ENCODE peak calls at places on chromosomes 12 and 14, in ten cellular contexts. One of them, this sample, is unnamed.

GRCh38 chr12:96883571-96883970 is 23.5 kb upstream of the NEDD1 start:
- DNase-seq in ovary: no peak
- DNase-seq in colonic mucosa: no peak
- DNase-seq in Caco-2: no peak
- DNase-seq in GM06990: no peak
- DNase-seq in pancreas: no peak
- DNase-seq in IMR-90: peak; percentile 61
- DNase-seq in AG04450: peak; percentile 18
- DNase-seq in GM12865: no peak
- DNase-seq in NB4: no peak
- DNase-seq in this sample: no peak

GRCh38 chr12:110253176-110253575 is 27.9 kb upstream of the ATP2A2 start:
- DNase-seq in ovary: peak; percentile 54
- DNase-seq in colonic mucosa: no peak
- DNase-seq in Caco-2: no peak
- DNase-seq in GM06990: no peak
- DNase-seq in pancreas: no peak
- DNase-seq in IMR-90: peak; percentile 61
- DNase-seq in AG04450: no peak
- DNase-seq in GM12865: no peak
- DNase-seq in NB4: peak; percentile 32
- DNase-seq in this sample: peak; percentile 82

GRCh38 chr14:20855652-20856291 is 35.4 kb upstream of the RNASE3 start:
- DNase-seq in ovary: peak; percentile 35
- DNase-seq in colonic mucosa: peak; percentile 66
- DNase-seq in Caco-2: peak; percentile 80
- DNase-seq in GM06990: peak; percentile 16
- DNase-seq in pancreas: peak; percentile 59
- DNase-seq in IMR-90: peak; percentile 59
- DNase-seq in AG04450: no peak
- DNase-seq in GM12865: peak; percentile 79
- DNase-seq in NB4: peak; percentile 80
- DNase-seq in this sample: peak; percentile 19

GRCh38 chr12:123861392-123861791 is 99.3 kb downstream of the DNAH10 start:
- DNase-seq in ovary: no peak
- DNase-seq in colonic mucosa: no peak
- DNase-seq in Caco-2: no peak
- DNase-seq in GM06990: no peak
- DNase-seq in pancreas: no peak
- DNase-seq in IMR-90: no peak
- DNase-seq in AG04450: no peak
- DNase-seq in GM12865: no peak
- DNase-seq in NB4: no peak
- DNase-seq in this sample: no peak

GRCh38 chr12:114933428-114934160 is 249.6 kb upstream of the TBX3 start:
- DNase-seq in ovary: no peak
- DNase-seq in colonic mucosa: no peak
- DNase-seq in Caco-2: peak; percentile 43
- DNase-seq in GM06990: no peak
- DNase-seq in pancreas: no peak
- DNase-seq in IMR-90: peak; percentile 94
- DNase-seq in AG04450: peak; percentile 67
- DNase-seq in GM12865: no peak
- DNase-seq in NB4: no peak
- DNase-seq in this sample: no peak

GRCh38 chr12:120194534-120195395 is at the start of gene GCN1:
- DNase-seq in ovary: peak; percentile 81
- DNase-seq in colonic mucosa: peak; percentile 90
- DNase-seq in Caco-2: peak; percentile 92
- DNase-seq in GM06990: peak; percentile 91
- DNase-seq in pancreas: peak; percentile 93
- DNase-seq in IMR-90: peak; percentile 78
- DNase-seq in AG04450: peak; percentile 36
- DNase-seq in GM12865: peak; percentile 91
- DNase-seq in NB4: peak; percentile 92
- DNase-seq in this sample: peak; percentile 86

GRCh38 chr12:25266522-25266921 is 15.8 kb upstream of the KRAS start:
- DNase-seq in ovary: no peak
- DNase-seq in colonic mucosa: no peak
- DNase-seq in Caco-2: no peak
- DNase-seq in GM06990: no peak
- DNase-seq in pancreas: no peak
- DNase-seq in IMR-90: peak; percentile 19
- DNase-seq in AG04450: no peak
- DNase-seq in GM12865: no peak
- DNase-seq in NB4: no peak
- DNase-seq in this sample: no peak

GRCh38 chr14:68767248-68767645 is 25.6 kb downstream of the ZFP36L1 start:
- DNase-seq in ovary: no peak
- DNase-seq in colonic mucosa: no peak
- DNase-seq in Caco-2: peak; percentile 19
- DNase-seq in GM06990: no peak
- DNase-seq in pancreas: no peak
- DNase-seq in IMR-90: no peak
- DNase-seq in AG04450: no peak
- DNase-seq in GM12865: no peak
- DNase-seq in NB4: no peak
- DNase-seq in this sample: no peak

GRCh38 chr14:101705733-101706508 is 55.6 kb upstream of the PPP2R5C start:
- DNase-seq in ovary: no peak
- DNase-seq in colonic mucosa: peak; percentile 57
- DNase-seq in Caco-2: peak; percentile 60
- DNase-seq in GM06990: peak; percentile 35
- DNase-seq in pancreas: peak; percentile 72
- DNase-seq in IMR-90: no peak
- DNase-seq in AG04450: no peak
- DNase-seq in GM12865: peak; percentile 48
- DNase-seq in NB4: peak; percentile 87
- DNase-seq in this sample: peak; percentile 73

GRCh38 chr12:53498235-53498630 is 1.0 kb downstream of the MAP3K12 start:
- DNase-seq in ovary: no peak
- DNase-seq in colonic mucosa: no peak
- DNase-seq in Caco-2: no peak
- DNase-seq in GM06990: no peak
- DNase-seq in pancreas: no peak
- DNase-seq in IMR-90: no peak
- DNase-seq in AG04450: no peak
- DNase-seq in GM12865: no peak
- DNase-seq in NB4: no peak
- DNase-seq in this sample: no peak

GRCh38 chr12:1808036-1808797 is 12.1 kb upstream of the LRTM2 start:
- DNase-seq in ovary: no peak
- DNase-seq in colonic mucosa: no peak
- DNase-seq in Caco-2: no peak
- DNase-seq in GM06990: no peak
- DNase-seq in pancreas: peak; percentile 35
- DNase-seq in IMR-90: no peak
- DNase-seq in AG04450: no peak
- DNase-seq in GM12865: no peak
- DNase-seq in NB4: no peak
- DNase-seq in this sample: peak; percentile 9

GRCh38 chr14:33435911-33436310 is 497.2 kb downstream of the NPAS3 start:
- DNase-seq in ovary: no peak
- DNase-seq in colonic mucosa: no peak
- DNase-seq in Caco-2: no peak
- DNase-seq in GM06990: no peak
- DNase-seq in pancreas: no peak
- DNase-seq in IMR-90: peak; percentile 4
- DNase-seq in AG04450: no peak
- DNase-seq in GM12865: no peak
- DNase-seq in NB4: no peak
- DNase-seq in this sample: no peak

DNA sequence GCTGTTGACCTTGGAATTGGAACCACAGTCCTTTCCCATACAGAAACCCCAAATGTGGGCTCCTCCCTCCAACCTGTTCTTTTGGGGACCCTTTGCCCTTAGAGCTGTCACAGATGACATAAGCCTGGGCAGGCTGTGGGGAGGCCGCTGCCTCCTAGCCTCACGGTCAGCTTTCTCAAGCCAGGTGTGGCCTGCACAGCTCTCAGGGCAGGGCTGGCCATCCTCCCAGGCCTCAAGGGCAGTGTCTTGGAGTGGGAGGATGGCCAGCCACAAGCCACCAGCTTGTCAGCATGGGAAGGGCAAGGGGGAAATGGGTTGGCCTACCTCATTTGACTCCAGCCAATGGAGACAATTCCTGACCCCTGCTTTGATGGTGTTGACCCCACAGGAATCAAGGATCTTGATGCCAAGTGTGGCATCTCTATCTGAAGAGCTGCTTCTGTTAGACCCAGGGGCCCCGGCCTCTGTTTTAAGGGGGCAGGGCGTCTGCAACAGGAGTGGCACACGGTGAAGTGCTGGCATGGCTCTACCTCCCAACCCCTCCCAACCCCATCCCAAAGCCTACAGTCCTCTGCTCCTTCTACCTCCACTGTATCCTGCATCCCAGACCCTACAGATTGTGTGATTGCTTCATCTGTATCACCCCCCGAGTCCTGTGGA is 11.5 kb downstream of the CBLN3 start:
- DNase-seq in ovary: no peak
- DNase-seq in colonic mucosa: no peak
- DNase-seq in Caco-2: no peak
- DNase-seq in GM06990: no peak
- DNase-seq in pancreas: peak; percentile 64
- DNase-seq in IMR-90: no peak
- DNase-seq in AG04450: no peak
- DNase-seq in GM12865: no peak
- DNase-seq in NB4: no peak
- DNase-seq in this sample: no peak
- H3K4me3 ChIP-seq in ovary: no peak overlapping the region
- H3K4me3 ChIP-seq in colonic mucosa: no peak overlapping the region
- H3K4me3 ChIP-seq in Caco-2: no peak overlapping the region
- H3K4me3 ChIP-seq in GM06990: no peak overlapping the region
- H3K4me3 ChIP-seq in pancreas: no peak overlapping the region
- H3K4me3 ChIP-seq in IMR-90: no peak overlapping the region
- H3K4me3 ChIP-seq in AG04450: no peak overlapping the region
- H3K4me3 ChIP-seq in GM12865: no peak overlapping the region
- H3K4me3 ChIP-seq in NB4: no peak overlapping the region
- H3K4me3 ChIP-seq in this sample: no peak overlapping the region

DNA sequence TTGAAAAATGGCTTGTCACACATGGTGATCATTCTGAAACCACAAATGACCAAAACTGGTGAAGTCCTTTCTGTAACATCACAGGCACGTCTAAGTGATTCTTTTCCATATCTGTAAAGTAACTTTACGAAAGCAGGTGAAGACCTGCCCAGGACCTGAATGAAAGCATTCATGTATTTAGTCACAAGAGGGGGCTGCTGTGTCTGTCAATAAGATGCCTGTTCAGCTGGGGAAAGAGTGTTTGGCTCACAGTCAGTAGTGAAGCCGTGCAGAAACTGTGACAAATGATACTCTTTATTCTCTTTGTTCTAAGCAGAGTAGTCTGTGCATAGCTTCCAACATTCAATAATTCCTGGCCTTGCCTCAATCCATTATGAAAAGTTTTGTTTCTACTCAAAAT is 373.5 kb upstream of the OR4E1 start:
- DNase-seq in ovary: no peak
- DNase-seq in colonic mucosa: no peak
- DNase-seq in Caco-2: peak; percentile 34
- DNase-seq in GM06990: no peak
- DNase-seq in pancreas: no peak
- DNase-seq in IMR-90: no peak
- DNase-seq in AG04450: no peak
- DNase-seq in GM12865: peak; percentile 55
- DNase-seq in NB4: peak; percentile 33
- DNase-seq in this sample: no peak
- TF ChIP-seq CTCF in ovary: no peak
- TF ChIP-seq CTCF in colonic mucosa: no peak
- TF ChIP-seq CTCF in Caco-2: peak; percentile 69
- TF ChIP-seq CTCF in GM06990: peak; percentile 65
- TF ChIP-seq CTCF in pancreas: no peak
- TF ChIP-seq CTCF in IMR-90: peak; percentile 8
- TF ChIP-seq CTCF in AG04450: no peak
- TF ChIP-seq CTCF in GM12865: peak; percentile 37
- TF ChIP-seq CTCF in NB4: peak; percentile 21
- TF ChIP-seq CTCF in this sample: peak; percentile 32

GRCh38 chr14:40909906-40910305 is 696.8 kb upstream of the LRFN5 start:
- DNase-seq in ovary: no peak
- DNase-seq in colonic mucosa: no peak
- DNase-seq in Caco-2: peak; percentile 39
- DNase-seq in GM06990: no peak
- DNase-seq in pancreas: no peak
- DNase-seq in IMR-90: no peak
- DNase-seq in AG04450: no peak
- DNase-seq in GM12865: no peak
- DNase-seq in NB4: no peak
- DNase-seq in this sample: no peak
- H3K4me3 ChIP-seq in ovary: no peak overlapping the region
- H3K4me3 ChIP-seq in colonic mucosa: no peak overlapping the region
- H3K4me3 ChIP-seq in Caco-2: no peak overlapping the region
- H3K4me3 ChIP-seq in GM06990: no peak overlapping the region
- H3K4me3 ChIP-seq in pancreas: no peak overlapping the region
- H3K4me3 ChIP-seq in IMR-90: no peak overlapping the region
- H3K4me3 ChIP-seq in AG04450: no peak overlapping the region
- H3K4me3 ChIP-seq in GM12865: no peak overlapping the region
- H3K4me3 ChIP-seq in NB4: no peak overlapping the region
- H3K4me3 ChIP-seq in this sample: no peak overlapping the region

GRCh38 chr12:107318804-107319535 is 225.6 kb upstream of the CRY1 start:
- DNase-seq in ovary: no peak
- DNase-seq in colonic mucosa: no peak
- DNase-seq in Caco-2: peak; percentile 26
- DNase-seq in GM06990: peak; percentile 18
- DNase-seq in pancreas: peak; percentile 69
- DNase-seq in IMR-90: peak; percentile 51
- DNase-seq in AG04450: no peak
- DNase-seq in GM12865: no peak
- DNase-seq in NB4: peak; percentile 59
- DNase-seq in this sample: no peak
- TF ChIP-seq CTCF in ovary: no peak
- TF ChIP-seq CTCF in colonic mucosa: no peak
- TF ChIP-seq CTCF in Caco-2: no peak
- TF ChIP-seq CTCF in GM06990: no peak
- TF ChIP-seq CTCF in pancreas: no peak
- TF ChIP-seq CTCF in IMR-90: no peak
- TF ChIP-seq CTCF in AG04450: no peak
- TF ChIP-seq CTCF in GM12865: no peak
- TF ChIP-seq CTCF in NB4: no peak
- TF ChIP-seq CTCF in this sample: no peak

GRCh38 chr12:47218191-47218654 is 138.5 kb upstream of the AMIGO2 start:
- DNase-seq in ovary: no peak
- DNase-seq in colonic mucosa: no peak
- DNase-seq in Caco-2: no peak
- DNase-seq in GM06990: no peak
- DNase-seq in pancreas: no peak
- DNase-seq in IMR-90: no peak
- DNase-seq in AG04450: no peak
- DNase-seq in GM12865: peak; percentile 36
- DNase-seq in NB4: peak; percentile 34
- DNase-seq in this sample: no peak
- H3K4me3 ChIP-seq in ovary: no peak overlapping the region
- H3K4me3 ChIP-seq in colonic mucosa: no peak overlapping the region
- H3K4me3 ChIP-seq in Caco-2: no peak overlapping the region
- H3K4me3 ChIP-seq in GM06990: peak overlapping the region; percentile 35
- H3K4me3 ChIP-seq in pancreas: no peak overlapping the region
- H3K4me3 ChIP-seq in IMR-90: no peak overlapping the region
- H3K4me3 ChIP-seq in AG04450: no peak overlapping the region
- H3K4me3 ChIP-seq in GM12865: no peak overlapping the region
- H3K4me3 ChIP-seq in NB4: no peak overlapping the region
- H3K4me3 ChIP-seq in this sample: no peak overlapping the region

This sample was measured in left ventricle myocardium inferior.